ENCODE peak calls at places on chromosome 1, in four cellular contexts. D, H, X and W are unnamed samples.
A peak's percentile ranks its signal among the peaks of the same experiment; 100 is the strongest.

GRCh38 chr1:6209661-6210605 is 4.0 kb downstream of the RNF207 start:
- DNase-seq in X (no peak), H (no peak), D (peak; percentile 52), W (no peak)

GRCh38 chr1:209601809-209602657 is 18.5 kb downstream of the CAMK1G start:
- DNase-seq in H (peak; percentile 42), D (peak; percentile 37), X (peak; percentile 62), W (peak; percentile 63)

GRCh38 chr1:187261637-187262036 is 432.9 kb downstream of the PLA2G4A start:
- DNase-seq in D (no peak), X (no peak), H (no peak), W (no peak)

GRCh38 chr1:247347395-247348222 is 15.9 kb upstream of the ZNF496 start:
- DNase-seq in D (peak; percentile 63), X (no peak), H (no peak), W (no peak)

GRCh38 chr1:240598602-240599001 is 13.4 kb downstream of the GREM2 start:
- DNase-seq in X (no peak), H (no peak), D (no peak), W (no peak)

GRCh38 chr1:46309401-46310159 is 6.1 kb downstream of the UQCRH start:
- DNase-seq in D (no peak), X (no peak), H (no peak), W (no peak)

GRCh38 chr1:69312055-69312732 is 255.5 kb upstream of the LRRC7 start:
- DNase-seq in X (no peak), H (no peak), D (peak; percentile 51), W (no peak)

GRCh38 chr1:220983877-220984635 is 104.8 kb downstream of the HLX start:
- DNase-seq in X (no peak), H (no peak), D (peak; percentile 65), W (no peak)